ENCODE peak calls at places on chromosomes 16 and 17, in ten cellular contexts. One of them, this sample, is unnamed.

GRCh38 chr17:75093543-75094158 is 5.9 kb downstream of the SLC16A5 start:
- DNase-seq in breast epithelium: peak; percentile 46
- DNase-seq in heart left ventricle: no peak
- DNase-seq in A549: peak; percentile 42
- DNase-seq in pancreas: no peak
- DNase-seq in fibroblast of lung: no peak
- DNase-seq in lung: peak; percentile 70
- DNase-seq in K562: no peak
- DNase-seq in stomach: peak; percentile 33
- DNase-seq in neural progenitor cell: no peak
- DNase-seq in this sample: no peak

GRCh38 chr16:58299757-58300349 is 5.0 kb upstream of the PRSS54 start:
- DNase-seq in breast epithelium: no peak
- DNase-seq in heart left ventricle: no peak
- DNase-seq in A549: peak; percentile 12
- DNase-seq in pancreas: no peak
- DNase-seq in fibroblast of lung: peak; percentile 16
- DNase-seq in lung: no peak
- DNase-seq in K562: peak; percentile 50
- DNase-seq in stomach: peak; percentile 32
- DNase-seq in neural progenitor cell: peak; percentile 71
- DNase-seq in this sample: no peak

GRCh38 chr16:391885-392335 is 5.1 kb upstream of the NME4 start:
- DNase-seq in breast epithelium: no peak
- DNase-seq in heart left ventricle: peak; percentile 32
- DNase-seq in A549: peak; percentile 83
- DNase-seq in pancreas: no peak
- DNase-seq in fibroblast of lung: peak; percentile 83
- DNase-seq in lung: no peak
- DNase-seq in K562: peak; percentile 76
- DNase-seq in stomach: peak; percentile 60
- DNase-seq in neural progenitor cell: peak; percentile 75
- DNase-seq in this sample: no peak

GRCh38 chr17:61124562-61124961 is 275.1 kb upstream of the TBX2 start:
- DNase-seq in breast epithelium: no peak
- DNase-seq in heart left ventricle: no peak
- DNase-seq in A549: no peak
- DNase-seq in pancreas: no peak
- DNase-seq in fibroblast of lung: no peak
- DNase-seq in lung: no peak
- DNase-seq in K562: no peak
- DNase-seq in stomach: no peak
- DNase-seq in neural progenitor cell: no peak
- DNase-seq in this sample: no peak

GRCh38 chr16:25065899-25066298 is 45.6 kb upstream of the LCMT1 start:
- DNase-seq in breast epithelium: no peak
- DNase-seq in heart left ventricle: no peak
- DNase-seq in A549: no peak
- DNase-seq in pancreas: no peak
- DNase-seq in fibroblast of lung: no peak
- DNase-seq in lung: no peak
- DNase-seq in K562: peak; percentile 55
- DNase-seq in stomach: no peak
- DNase-seq in neural progenitor cell: no peak
- DNase-seq in this sample: no peak

GRCh38 chr17:80819422-80820164 is 172.0 kb upstream of the CHMP6 start:
- DNase-seq in breast epithelium: peak; percentile 54
- DNase-seq in heart left ventricle: no peak
- DNase-seq in A549: no peak
- DNase-seq in pancreas: no peak
- DNase-seq in fibroblast of lung: no peak
- DNase-seq in lung: no peak
- DNase-seq in K562: no peak
- DNase-seq in stomach: no peak
- DNase-seq in neural progenitor cell: no peak
- DNase-seq in this sample: no peak

GRCh38 chr16:4613636-4614570 is 785 bp downstream of the UBALD1 start:
- DNase-seq in breast epithelium: no peak
- DNase-seq in heart left ventricle: no peak
- DNase-seq in A549: peak; percentile 36
- DNase-seq in pancreas: no peak
- DNase-seq in fibroblast of lung: peak; percentile 32
- DNase-seq in lung: no peak
- DNase-seq in K562: no peak
- DNase-seq in stomach: no peak
- DNase-seq in neural progenitor cell: peak; percentile 70
- DNase-seq in this sample: no peak

GRCh38 chr17:66841328-66841727 is 6.4 kb downstream of the CACNG5 start:
- DNase-seq in breast epithelium: no peak
- DNase-seq in heart left ventricle: no peak
- DNase-seq in A549: no peak
- DNase-seq in pancreas: no peak
- DNase-seq in fibroblast of lung: no peak
- DNase-seq in lung: no peak
- DNase-seq in K562: no peak
- DNase-seq in stomach: no peak
- DNase-seq in neural progenitor cell: no peak
- DNase-seq in this sample: no peak

GRCh38 chr17:7034955-7035590 is 742 bp upstream of the SLC16A13 start:
- DNase-seq in breast epithelium: no peak
- DNase-seq in heart left ventricle: peak; percentile 50
- DNase-seq in A549: no peak
- DNase-seq in pancreas: no peak
- DNase-seq in fibroblast of lung: no peak
- DNase-seq in lung: no peak
- DNase-seq in K562: no peak
- DNase-seq in stomach: no peak
- DNase-seq in neural progenitor cell: no peak
- DNase-seq in this sample: no peak

GRCh38 chr17:27247071-27247957 is 46.6 kb upstream of the WSB1 start:
- DNase-seq in breast epithelium: peak; percentile 85
- DNase-seq in heart left ventricle: peak; percentile 76
- DNase-seq in A549: peak; percentile 95
- DNase-seq in pancreas: peak; percentile 70
- DNase-seq in fibroblast of lung: peak; percentile 98
- DNase-seq in lung: peak; percentile 76
- DNase-seq in K562: no peak
- DNase-seq in stomach: peak; percentile 47
- DNase-seq in neural progenitor cell: no peak
- DNase-seq in this sample: peak; percentile 48

GRCh38 chr17:41697122-41697962 is 8.7 kb downstream of the EIF1 start:
- DNase-seq in breast epithelium: no peak
- DNase-seq in heart left ventricle: peak; percentile 78
- DNase-seq in A549: no peak
- DNase-seq in pancreas: peak; percentile 70
- DNase-seq in fibroblast of lung: peak; percentile 91
- DNase-seq in lung: peak; percentile 43
- DNase-seq in K562: peak; percentile 63
- DNase-seq in stomach: peak; percentile 39
- DNase-seq in neural progenitor cell: no peak
- DNase-seq in this sample: peak; percentile 92

GRCh38 chr17:6365187-6365943 is 69.6 kb downstream of the AIPL1 start:
- DNase-seq in breast epithelium: no peak
- DNase-seq in heart left ventricle: no peak
- DNase-seq in A549: peak; percentile 75
- DNase-seq in pancreas: no peak
- DNase-seq in fibroblast of lung: peak; percentile 78
- DNase-seq in lung: no peak
- DNase-seq in K562: no peak
- DNase-seq in stomach: no peak
- DNase-seq in neural progenitor cell: no peak
- DNase-seq in this sample: no peak

GRCh38 chr16:17312100-17312732 is 158.5 kb downstream of the XYLT1 start:
- DNase-seq in breast epithelium: peak; percentile 71
- DNase-seq in heart left ventricle: no peak
- DNase-seq in A549: no peak
- DNase-seq in pancreas: peak; percentile 44
- DNase-seq in fibroblast of lung: no peak
- DNase-seq in lung: no peak
- DNase-seq in K562: no peak
- DNase-seq in stomach: peak; percentile 70
- DNase-seq in neural progenitor cell: no peak
- DNase-seq in this sample: no peak

GRCh38 chr17:49287481-49287880 is 56.9 kb upstream of the PHOSPHO1 start:
- DNase-seq in breast epithelium: no peak
- DNase-seq in heart left ventricle: no peak
- DNase-seq in A549: no peak
- DNase-seq in pancreas: no peak
- DNase-seq in fibroblast of lung: no peak
- DNase-seq in lung: no peak
- DNase-seq in K562: no peak
- DNase-seq in stomach: no peak
- DNase-seq in neural progenitor cell: no peak
- DNase-seq in this sample: no peak

GRCh38 chr17:82410014-82410716 is 8.0 kb upstream of the HEXD start:
- DNase-seq in breast epithelium: no peak
- DNase-seq in heart left ventricle: no peak
- DNase-seq in A549: no peak
- DNase-seq in pancreas: no peak
- DNase-seq in fibroblast of lung: no peak
- DNase-seq in lung: no peak
- DNase-seq in K562: no peak
- DNase-seq in stomach: no peak
- DNase-seq in neural progenitor cell: no peak
- DNase-seq in this sample: no peak
- H3K4me1 ChIP-seq in breast epithelium: no peaks in the 10 kb centered on the region
- H3K4me1 ChIP-seq in heart left ventricle: peaks cover 7% of the 10 kb centered on the region
- H3K4me1 ChIP-seq in A549: peaks cover 7% of the 10 kb centered on the region
- H3K4me1 ChIP-seq in pancreas: peaks cover 4% of the 10 kb centered on the region
- H3K4me1 ChIP-seq in fibroblast of lung: no peaks in the 10 kb centered on the region
- H3K4me1 ChIP-seq in lung: no peaks in the 10 kb centered on the region
- H3K4me1 ChIP-seq in K562: no peaks in the 10 kb centered on the region
- H3K4me1 ChIP-seq in stomach: peaks cover 7% of the 10 kb centered on the region
- H3K4me1 ChIP-seq in neural progenitor cell: no peaks in the 10 kb centered on the region
- H3K4me1 ChIP-seq in this sample: peaks cover 14% of the 10 kb centered on the region

GRCh38 chr16:67296422-67296821 is 17.1 kb downstream of the PLEKHG4 start:
- DNase-seq in breast epithelium: no peak
- DNase-seq in heart left ventricle: no peak
- DNase-seq in A549: no peak
- DNase-seq in pancreas: no peak
- DNase-seq in fibroblast of lung: peak; percentile 82
- DNase-seq in lung: no peak
- DNase-seq in K562: no peak
- DNase-seq in stomach: no peak
- DNase-seq in neural progenitor cell: no peak
- DNase-seq in this sample: no peak

GRCh38 chr16:67298277-67298676 is 18.9 kb downstream of the PLEKHG4 start:
- DNase-seq in breast epithelium: no peak
- DNase-seq in heart left ventricle: no peak
- DNase-seq in A549: no peak
- DNase-seq in pancreas: no peak
- DNase-seq in fibroblast of lung: no peak
- DNase-seq in lung: no peak
- DNase-seq in K562: no peak
- DNase-seq in stomach: no peak
- DNase-seq in neural progenitor cell: no peak
- DNase-seq in this sample: no peak

GRCh38 chr16:67294171-67294757 is 14.9 kb downstream of the PLEKHG4 start:
- DNase-seq in breast epithelium: no peak
- DNase-seq in heart left ventricle: no peak
- DNase-seq in A549: no peak
- DNase-seq in pancreas: no peak
- DNase-seq in fibroblast of lung: no peak
- DNase-seq in lung: no peak
- DNase-seq in K562: no peak
- DNase-seq in stomach: no peak
- DNase-seq in neural progenitor cell: no peak
- DNase-seq in this sample: no peak

GRCh38 chr16:67291461-67291860 is 12.1 kb downstream of the PLEKHG4 start:
- DNase-seq in breast epithelium: no peak
- DNase-seq in heart left ventricle: no peak
- DNase-seq in A549: no peak
- DNase-seq in pancreas: no peak
- DNase-seq in fibroblast of lung: no peak
- DNase-seq in lung: no peak
- DNase-seq in K562: no peak
- DNase-seq in stomach: no peak
- DNase-seq in neural progenitor cell: no peak
- DNase-seq in this sample: no peak

GRCh38 chr16:67294927-67295326 is 15.6 kb downstream of the PLEKHG4 start:
- DNase-seq in breast epithelium: no peak
- DNase-seq in heart left ventricle: no peak
- DNase-seq in A549: no peak
- DNase-seq in pancreas: no peak
- DNase-seq in fibroblast of lung: peak; percentile 56
- DNase-seq in lung: no peak
- DNase-seq in K562: no peak
- DNase-seq in stomach: no peak
- DNase-seq in neural progenitor cell: no peak
- DNase-seq in this sample: no peak
- TF ChIP-seq CTCF in breast epithelium: no peak
- TF ChIP-seq CTCF in heart left ventricle: no peak
- TF ChIP-seq CTCF in A549: no peak
- TF ChIP-seq CTCF in pancreas: no peak
- TF ChIP-seq CTCF in fibroblast of lung: no peak
- TF ChIP-seq CTCF in lung: no peak
- TF ChIP-seq CTCF in K562: no peak
- TF ChIP-seq CTCF in stomach: no peak
- TF ChIP-seq CTCF in neural progenitor cell: no peak
- TF ChIP-seq CTCF in this sample: no peak

DNA sequence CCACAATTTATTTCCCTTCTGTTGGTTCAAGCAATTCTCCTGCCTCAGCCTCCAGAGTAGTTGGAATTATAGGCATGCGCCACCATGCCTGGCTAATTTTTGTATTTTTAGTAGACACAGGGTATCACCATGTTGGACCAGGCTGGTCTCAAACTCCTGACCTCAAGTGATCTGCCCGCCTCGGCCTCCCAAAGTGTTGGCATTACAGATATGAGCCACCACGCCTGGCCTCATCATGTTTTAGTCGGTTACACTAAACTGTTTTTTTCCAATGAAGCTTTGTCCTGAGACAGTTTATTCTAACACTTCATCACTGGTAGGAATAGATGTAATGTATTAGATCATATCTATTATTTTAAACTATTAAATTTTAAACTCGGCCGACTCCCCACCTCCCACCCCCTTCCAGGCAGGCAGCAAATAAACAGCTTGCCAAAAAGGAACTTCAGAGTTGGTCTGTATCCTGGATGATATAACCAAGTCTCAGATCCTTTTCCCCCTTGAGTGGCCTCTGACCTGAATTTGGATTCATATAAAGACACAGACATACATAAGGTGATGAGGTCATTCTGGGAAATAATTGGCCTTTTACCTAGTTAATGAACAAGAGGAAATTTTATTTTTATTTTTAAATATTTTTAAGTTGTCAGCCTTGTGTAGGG is 18.4 kb upstream of the CORO6 start:
- DNase-seq in breast epithelium: no peak
- DNase-seq in heart left ventricle: no peak
- DNase-seq in A549: no peak
- DNase-seq in pancreas: no peak
- DNase-seq in fibroblast of lung: peak; percentile 17
- DNase-seq in lung: no peak
- DNase-seq in K562: no peak
- DNase-seq in stomach: no peak
- DNase-seq in neural progenitor cell: no peak
- DNase-seq in this sample: peak; percentile 44
- H3K4me1 ChIP-seq in breast epithelium: no peaks in the 10 kb centered on the region
- H3K4me1 ChIP-seq in heart left ventricle: peaks cover 75% of the 10 kb centered on the region
- H3K4me1 ChIP-seq in A549: peaks cover 47% of the 10 kb centered on the region
- H3K4me1 ChIP-seq in pancreas: no peaks in the 10 kb centered on the region
- H3K4me1 ChIP-seq in fibroblast of lung: peaks cover 15% of the 10 kb centered on the region
- H3K4me1 ChIP-seq in lung: peaks cover 41% of the 10 kb centered on the region
- H3K4me1 ChIP-seq in K562: peaks cover 28% of the 10 kb centered on the region
- H3K4me1 ChIP-seq in stomach: peaks cover 30% of the 10 kb centered on the region
- H3K4me1 ChIP-seq in neural progenitor cell: peaks cover 8% of the 10 kb centered on the region
- H3K4me1 ChIP-seq in this sample: peaks cover 89% of the 10 kb centered on the region

GRCh38 chr17:68509151-68510057 is 2.8 kb upstream of the PRKAR1A start:
- DNase-seq in breast epithelium: no peak
- DNase-seq in heart left ventricle: peak; percentile 65
- DNase-seq in A549: no peak
- DNase-seq in pancreas: peak; percentile 38
- DNase-seq in fibroblast of lung: no peak
- DNase-seq in lung: peak; percentile 53
- DNase-seq in K562: peak; percentile 19
- DNase-seq in stomach: no peak
- DNase-seq in neural progenitor cell: no peak
- DNase-seq in this sample: peak; percentile 91
- TF ChIP-seq CTCF in breast epithelium: no peak
- TF ChIP-seq CTCF in heart left ventricle: no peak
- TF ChIP-seq CTCF in A549: no peak
- TF ChIP-seq CTCF in pancreas: no peak
- TF ChIP-seq CTCF in fibroblast of lung: no peak
- TF ChIP-seq CTCF in lung: no peak
- TF ChIP-seq CTCF in K562: no peak
- TF ChIP-seq CTCF in stomach: no peak
- TF ChIP-seq CTCF in neural progenitor cell: no peak
- TF ChIP-seq CTCF in this sample: no peak